ENCODE peak calls at places on chromosomes 2 and 18, in five cellular contexts. H, J, L, K and T are unnamed samples.

GRCh38 chr18:13267517-13267916 is 49.0 kb downstream of the LDLRAD4 start:
- DNase-seq in H (peak; percentile 27), J (no peak), L (no peak), K (no peak), T (no peak)

GRCh38 chr18:67938691-67939090 is 422.2 kb upstream of the DSEL start:
- DNase-seq in H (no peak), J (no peak), L (peak; percentile 58), K (no peak), T (no peak)

GRCh38 chr2:120175000-120175581 is 48.1 kb downstream of the TMEM185B start:
- DNase-seq in H (no peak), J (no peak), L (peak; percentile 48), K (peak; percentile 20), T (no peak)

GRCh38 chr2:20931346-20931745 is 108.4 kb upstream of the LDAH start:
- DNase-seq in H (no peak), J (no peak), L (no peak), K (no peak), T (no peak)

GRCh38 chr2:120914839-120915521 is 179.3 kb downstream of the GLI2 start:
- DNase-seq in H (no peak), J (peak; percentile 86), L (peak; percentile 68), K (peak; percentile 69), T (no peak)

GRCh38 chr18:79523221-79523737 is 127.5 kb downstream of the NFATC1 start:
- DNase-seq in H (peak; percentile 71), J (no peak), L (no peak), K (no peak), T (peak; percentile 14)

GRCh38 chr2:36287363-36288275 is 68.0 kb upstream of the CRIM1 start:
- DNase-seq in H (no peak), J (no peak), L (peak; percentile 15), K (no peak), T (no peak)

GRCh38 chr2:161044937-161045336 is 115.3 kb upstream of the TANK start:
- DNase-seq in H (no peak), J (no peak), L (no peak), K (no peak), T (no peak)

GRCh38 chr2:11515441-11516071 is 18.3 kb upstream of the GREB1 start:
- DNase-seq in H (no peak), J (no peak), L (no peak), K (no peak), T (no peak)

GRCh38 chr2:219059725-219060682 is 717 bp downstream of the IHH start:
- DNase-seq in H (no peak), J (no peak), L (no peak), K (peak; percentile 32), T (no peak)

GRCh38 chr2:128458438-128458837 is 139.8 kb upstream of the HS6ST1 start:
- DNase-seq in H (no peak), J (no peak), L (no peak), K (no peak), T (no peak)

GRCh38 chr18:63141777-63142176 is 177.8 kb downstream of the BCL2 start:
- DNase-seq in H (peak; percentile 82), J (no peak), L (no peak), K (no peak), T (no peak)

GRCh38 chr2:199992296-199992695 is 36.9 kb downstream of the MAIP1 start:
- DNase-seq in H (no peak), J (no peak), L (no peak), K (no peak), T (no peak)

GRCh38 chr2:163132850-163133249 is 294.3 kb upstream of the KCNH7 start:
- DNase-seq in H (no peak), J (no peak), L (no peak), K (no peak), T (no peak)

GRCh38 chr2:196372276-196372809 is 201.0 kb upstream of the STK17B start:
- DNase-seq in H (no peak), J (no peak), L (no peak), K (no peak), T (no peak)

GRCh38 chr2:239329284-239329971 is 71.4 kb downstream of the HDAC4 start:
- DNase-seq in H (no peak), J (peak; percentile 83), L (no peak), K (no peak), T (peak; percentile 15)

GRCh38 chr2:239329972-239330572 is 70.7 kb downstream of the HDAC4 start:
- DNase-seq in H (no peak), J (peak; percentile 55), L (no peak), K (peak; percentile 79), T (no peak)

GRCh38 chr2:239326831-239327535 is 73.8 kb downstream of the HDAC4 start:
- DNase-seq in H (no peak), J (no peak), L (no peak), K (peak; percentile 78), T (no peak)

GRCh38 chr2:239327536-239328305 is 73.1 kb downstream of the HDAC4 start:
- DNase-seq in H (no peak), J (no peak), L (no peak), K (no peak), T (no peak)

DNA sequence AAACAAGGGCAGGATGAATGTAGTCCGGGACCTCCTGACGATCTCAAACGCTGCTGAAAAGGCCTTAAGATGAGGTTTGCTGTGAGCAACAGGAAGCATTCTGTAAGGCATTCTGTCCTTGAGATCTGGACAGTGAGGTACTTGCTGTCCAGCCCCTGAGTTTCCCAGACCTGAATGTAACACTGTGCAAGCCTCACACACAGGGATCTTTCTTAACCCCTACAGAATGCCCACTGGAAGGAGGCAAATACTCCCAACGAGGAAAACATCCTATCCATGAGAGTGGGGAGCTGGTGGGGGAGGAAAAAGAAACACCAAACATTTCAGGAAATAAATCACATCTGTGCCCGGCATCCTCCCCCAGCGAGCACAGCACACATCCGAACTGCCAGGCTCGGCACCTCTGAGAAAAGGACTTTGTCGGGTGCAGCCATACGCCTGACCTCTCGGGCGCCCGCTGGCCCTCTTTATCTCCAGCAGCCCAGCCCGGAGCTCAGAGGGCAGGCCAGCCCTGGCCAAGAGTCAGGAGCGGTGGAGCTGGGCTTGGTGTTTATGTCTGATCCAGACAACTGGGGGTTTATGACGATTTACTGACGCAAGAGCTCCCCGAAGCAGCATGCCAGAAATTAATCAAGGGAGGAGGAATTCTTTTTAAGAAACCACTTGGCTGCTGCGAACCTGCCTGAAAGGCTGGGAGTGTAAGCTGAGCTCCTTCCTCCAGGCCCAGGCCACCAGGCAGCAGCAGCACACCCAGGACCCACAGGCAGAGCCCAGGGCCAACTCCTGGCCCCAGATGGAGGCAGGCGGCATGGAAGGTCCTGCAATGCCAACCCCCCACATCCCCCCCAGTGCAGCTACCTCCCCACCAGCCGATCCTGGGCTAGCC is 72.3 kb downstream of the HDAC4 start:
- DNase-seq in H (no peak), J (peak; percentile 85), L (peak; percentile 95), K (peak; percentile 53), T (peak; percentile 13)
- TF ChIP-seq CTCF in H (no peak), J (no peak), L (peak; percentile 38), K (no peak), T (no peak)

GRCh38 chr2:207240649-207241048 is 74.9 kb upstream of the KLF7 start:
- DNase-seq in H (no peak), J (no peak), L (no peak), K (no peak), T (no peak)

GRCh38 chr2:207239754-207240494 is 74.2 kb upstream of the KLF7 start:
- DNase-seq in H (no peak), J (no peak), L (no peak), K (no peak), T (no peak)

GRCh38 chr2:207236156-207236935 is 70.6 kb upstream of the KLF7 start:
- DNase-seq in H (no peak), J (peak; percentile 29), L (no peak), K (no peak), T (no peak)

GRCh38 chr2:207241198-207241597 is 75.5 kb upstream of the KLF7 start:
- DNase-seq in H (no peak), J (no peak), L (no peak), K (no peak), T (no peak)

DNA sequence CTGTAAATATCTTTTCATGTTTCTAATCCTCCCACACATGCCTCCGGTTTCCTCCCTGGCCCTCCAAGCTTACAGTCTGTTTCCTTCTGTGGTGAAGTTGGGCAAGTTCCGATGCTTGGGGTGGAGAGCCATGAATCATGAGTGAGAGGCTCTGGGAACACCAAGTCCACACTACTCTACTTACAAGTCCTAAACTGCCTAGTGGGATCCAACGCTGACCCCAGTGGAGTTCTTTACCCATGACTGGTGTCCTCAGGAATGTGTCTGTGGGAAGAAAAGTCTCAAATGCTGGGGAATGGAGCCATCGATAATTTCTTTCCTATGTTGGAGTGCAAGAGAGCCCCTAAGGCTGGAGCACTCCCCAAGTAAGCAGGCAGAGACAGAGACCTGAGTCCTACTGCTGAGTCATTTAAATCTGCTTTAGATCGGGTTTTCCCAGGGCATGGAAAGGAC is 73.5 kb upstream of the KLF7 start:
- DNase-seq in H (no peak), J (peak; percentile 31), L (peak; percentile 98), K (peak; percentile 25), T (no peak)
- H3K4me3 ChIP-seq in H (no peak overlapping the region), J (no peak overlapping the region), L (no peak overlapping the region), K (no peak overlapping the region), T (no peak overlapping the region)

GRCh38 chr18:59690216-59691045 is 6.8 kb downstream of the CCBE1 start:
- DNase-seq in H (no peak), J (no peak), L (no peak), K (no peak), T (no peak)
- H3K27ac ChIP-seq in H (no peak overlapping the region), J (no peak overlapping the region), L (peak overlapping the region; percentile 11), K (no peak overlapping the region), T (no peak overlapping the region)

GRCh38 chr2:151728736-151729415 is 5.4 kb downstream of the NEB start:
- DNase-seq in H (no peak), J (no peak), L (no peak), K (no peak), T (no peak)

GRCh38 chr2:151730242-151730975 is 3.9 kb downstream of the NEB start:
- DNase-seq in H (no peak), J (no peak), L (no peak), K (no peak), T (no peak)

GRCh38 chr2:151729416-151729811 is 4.9 kb downstream of the NEB start:
- DNase-seq in H (no peak), J (no peak), L (no peak), K (no peak), T (no peak)

GRCh38 chr2:151729837-151730236 is 4.4 kb downstream of the NEB start:
- DNase-seq in H (no peak), J (no peak), L (no peak), K (no peak), T (no peak)

GRCh38 chr2:151727593-151728552 is 6.4 kb downstream of the NEB start:
- DNase-seq in H (no peak), J (no peak), L (no peak), K (no peak), T (no peak)
- TF ChIP-seq CTCF in H (no peak), J (no peak), L (no peak), K (no peak), T (no peak)